ENCODE peak calls at places on chromosomes 4 and X, in eight cellular contexts. W, F, G, E, V, M, C and I are unnamed samples.

GRCh38 chrX:75156537-75156945 is 458 bp upstream of the ABCB7 start:
- DNase-seq in W (peak), F (peak), G (peak), E (no peak), V (no peak), M (no peak), C (no peak), I (no peak)

GRCh38 chr4:119735136-119735770 is 106.6 kb upstream of the PDE5A start:
- DNase-seq in W (peak), F (peak), G (peak), E (no peak), V (no peak), M (no peak), C (no peak), I (no peak)

GRCh38 chrX:23699636-23700194 is 32.4 kb downstream of the PRDX4 start:
- DNase-seq in W (no peak), F (no peak), G (no peak), E (no peak), V (no peak), M (peak), C (no peak), I (no peak)

GRCh38 chrX:106510713-106511411 is 100.9 kb upstream of the RADX start:
- DNase-seq in W (no peak), F (no peak), G (no peak), E (no peak), V (no peak), M (no peak), C (no peak), I (no peak)

GRCh38 chr4:184599492-184600135 is 49.6 kb downstream of the CASP3 start:
- DNase-seq in W (peak), F (no peak), G (peak), E (no peak), V (no peak), M (no peak), C (no peak), I (no peak)

GRCh38 chrX:72133851-72134546 is 2.3 kb upstream of the RTL5 start:
- DNase-seq in W (no peak), F (no peak), G (no peak), E (no peak), V (no peak), M (no peak), C (no peak), I (no peak)

GRCh38 chr4:145785391-145786008 is 105.6 kb downstream of the C4orf51 start:
- DNase-seq in W (no peak), F (no peak), G (no peak), E (no peak), V (no peak), M (no peak), C (no peak), I (no peak)

GRCh38 chr4:9962611-9963314 is 58.5 kb downstream of the SLC2A9 start:
- DNase-seq in W (no peak), F (peak), G (no peak), E (no peak), V (no peak), M (no peak), C (no peak), I (no peak)

GRCh38 chrX:142036111-142036510 is 132.4 kb downstream of the MAGEC1 start:
- DNase-seq in W (no peak), F (peak), G (no peak), E (no peak), V (no peak), M (no peak), C (no peak), I (no peak)

GRCh38 chr4:188554413-188554812 is 415.2 kb downstream of the TRIML1 start:
- DNase-seq in W (no peak), F (no peak), G (no peak), E (no peak), V (no peak), M (peak), C (no peak), I (no peak)

GRCh38 chr4:114922582-114922912 is 190.9 kb downstream of the NDST4 start:
- DNase-seq in W (no peak), F (no peak), G (no peak), E (no peak), V (no peak), M (no peak), C (no peak), I (no peak)

GRCh38 chr4:114807759-114808404 is 209.3 kb downstream of the UGT8 start:
- DNase-seq in W (no peak), F (peak), G (no peak), E (no peak), V (peak), M (peak), C (no peak), I (peak)

GRCh38 chr4:173517781-173518371 is 12.2 kb downstream of the HAND2 start:
- DNase-seq in W (no peak), F (peak), G (no peak), E (no peak), V (no peak), M (no peak), C (no peak), I (no peak)

GRCh38 chr4:67483868-67484602 is 61.3 kb downstream of the CENPC start:
- DNase-seq in W (peak), F (no peak), G (peak), E (no peak), V (no peak), M (no peak), C (no peak), I (no peak)

GRCh38 chrX:10769696-10770619 is 149.6 kb upstream of the MID1 start:
- DNase-seq in W (no peak), F (no peak), G (peak), E (no peak), V (no peak), M (no peak), C (no peak), I (no peak)

GRCh38 chr4:3870567-3870962 is 104.4 kb downstream of the ADRA2C start:
- DNase-seq in W (no peak), F (no peak), G (no peak), E (peak), V (no peak), M (no peak), C (no peak), I (no peak)

GRCh38 chrX:16002185-16002584 is 121.2 kb upstream of the GRPR start:
- DNase-seq in W (no peak), F (peak), G (no peak), E (no peak), V (no peak), M (no peak), C (no peak), I (no peak)

GRCh38 chr4:155787113-155787710 is 28.4 kb downstream of the GUCY1B1 start:
- DNase-seq in W (peak), F (peak), G (peak), E (no peak), V (peak), M (peak), C (no peak), I (peak)

GRCh38 chrX:24990585-24990984 is 25.2 kb downstream of the ARX start:
- DNase-seq in W (no peak), F (no peak), G (no peak), E (no peak), V (no peak), M (no peak), C (no peak), I (no peak)

GRCh38 chrX:96183843-96184242 is 500.8 kb upstream of the DIAPH2 start:
- DNase-seq in W (no peak), F (no peak), G (no peak), E (no peak), V (no peak), M (no peak), C (no peak), I (no peak)

GRCh38 chr4:116866116-116866515 is 219.3 kb downstream of the TRAM1L1 start:
- DNase-seq in W (no peak), F (peak), G (no peak), E (no peak), V (no peak), M (no peak), C (no peak), I (no peak)

GRCh38 chrX:16867947-16868346 is 2.2 kb downstream of the RBBP7 start:
- DNase-seq in W (no peak), F (no peak), G (no peak), E (no peak), V (no peak), M (no peak), C (no peak), I (no peak)

GRCh38 chr4:159070742-159071141 is 32.1 kb upstream of the RAPGEF2 start:
- DNase-seq in W (peak), F (peak), G (peak), E (peak), V (no peak), M (no peak), C (no peak), I (no peak)

GRCh38 chrX:140712413-140713173 is 3.0 kb downstream of the LINC00632 start:
- DNase-seq in W (peak), F (peak), G (no peak), E (no peak), V (peak), M (no peak), C (peak), I (no peak)
- H3K4me3 ChIP-seq in W (peak), F (no peak), G (no peak), E (no peak), V (peak), M (no peak), C (no peak), I (no peak)

DNA sequence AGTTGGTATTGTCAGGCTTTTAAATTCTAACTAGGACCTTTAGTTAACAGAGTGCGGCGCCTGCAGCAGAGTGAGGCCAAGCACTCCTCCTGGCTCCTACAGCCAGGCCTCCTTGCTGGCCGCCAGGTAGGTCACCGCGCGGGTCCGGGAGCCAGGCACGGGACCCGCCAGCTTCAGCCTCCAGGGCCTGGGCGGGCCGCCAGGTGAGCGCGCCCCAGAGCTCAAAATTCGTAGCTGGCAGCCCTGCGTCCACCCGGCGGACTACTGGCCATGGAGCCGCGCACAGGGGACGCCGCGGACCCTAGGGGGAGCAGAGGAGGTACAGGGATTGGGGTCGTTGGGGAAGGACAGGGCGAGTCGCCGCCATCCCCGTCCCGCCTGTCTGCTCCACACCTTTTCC is at the start of gene MAGIX:
- DNase-seq in W (no peak), F (no peak), G (no peak), E (no peak), V (no peak), M (no peak), C (no peak), I (no peak)
- H3K4me3 ChIP-seq in W (peak), F (peak), G (peak), E (peak), V (peak), M (no peak), C (no peak), I (peak)

DNA sequence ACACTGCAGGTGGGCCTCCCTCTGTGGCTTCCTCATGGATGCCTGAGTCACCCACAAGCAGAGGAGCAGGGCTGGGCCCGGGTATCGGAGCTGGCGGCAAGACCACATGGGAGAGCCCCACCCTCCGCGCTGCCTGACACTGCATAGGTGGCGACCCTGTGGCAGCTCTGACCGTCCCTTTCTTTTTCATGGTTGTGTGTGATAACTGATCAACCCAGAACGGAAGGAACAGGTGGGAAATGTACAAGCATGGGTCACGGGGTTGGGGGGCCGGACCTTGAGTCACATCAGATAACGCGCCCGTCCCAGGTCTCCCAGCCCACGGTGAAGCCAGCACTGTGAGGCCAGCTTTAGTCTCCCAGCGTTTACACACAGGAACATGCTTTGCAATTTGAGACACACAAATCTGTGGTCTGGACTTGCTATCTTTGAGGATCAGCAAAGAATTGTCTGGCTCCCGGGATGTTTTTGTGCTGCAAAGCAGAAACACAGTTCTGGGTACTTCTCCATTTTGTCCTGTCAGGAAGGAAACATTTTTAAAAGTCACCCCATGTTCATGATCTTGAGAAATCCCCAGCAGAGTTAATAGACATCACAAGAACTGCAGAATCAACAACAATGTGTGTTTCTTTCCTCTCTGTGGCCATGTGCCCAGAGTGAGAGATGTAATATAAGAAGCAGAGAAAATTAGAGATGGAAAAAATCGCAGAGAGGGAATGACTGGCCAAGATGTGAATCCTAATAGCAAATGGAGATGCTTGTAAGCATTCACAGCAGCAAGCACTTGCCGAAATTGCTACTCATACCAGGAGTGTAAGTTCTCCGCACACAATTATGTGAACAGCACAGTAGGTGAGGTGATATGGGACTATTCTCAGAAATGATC is 70.1 kb upstream of the CBR4 start:
- DNase-seq in W (peak), F (peak), G (peak), E (no peak), V (no peak), M (peak), C (peak), I (no peak)
- H3K4me3 ChIP-seq in W (peak), F (no peak), G (peak), E (no peak), V (no peak), M (no peak), C (no peak), I (peak)

GRCh38 chr4:87843936-87844335 is 11.2 kb downstream of the MEPE start:
- DNase-seq in W (peak), F (peak), G (peak), E (no peak), V (no peak), M (peak), C (no peak), I (no peak)
- H3K4me3 ChIP-seq in W (no peak), F (no peak), G (no peak), E (no peak), V (no peak), M (no peak), C (no peak), I (no peak)

GRCh38 chrX:153954618-153955450 is 10.4 kb upstream of the RENBP start:
- DNase-seq in W (no peak), F (no peak), G (no peak), E (no peak), V (no peak), M (no peak), C (peak), I (no peak)
- H3K4me3 ChIP-seq in W (no peak), F (no peak), G (no peak), E (no peak), V (no peak), M (no peak), C (no peak), I (no peak)

DNA sequence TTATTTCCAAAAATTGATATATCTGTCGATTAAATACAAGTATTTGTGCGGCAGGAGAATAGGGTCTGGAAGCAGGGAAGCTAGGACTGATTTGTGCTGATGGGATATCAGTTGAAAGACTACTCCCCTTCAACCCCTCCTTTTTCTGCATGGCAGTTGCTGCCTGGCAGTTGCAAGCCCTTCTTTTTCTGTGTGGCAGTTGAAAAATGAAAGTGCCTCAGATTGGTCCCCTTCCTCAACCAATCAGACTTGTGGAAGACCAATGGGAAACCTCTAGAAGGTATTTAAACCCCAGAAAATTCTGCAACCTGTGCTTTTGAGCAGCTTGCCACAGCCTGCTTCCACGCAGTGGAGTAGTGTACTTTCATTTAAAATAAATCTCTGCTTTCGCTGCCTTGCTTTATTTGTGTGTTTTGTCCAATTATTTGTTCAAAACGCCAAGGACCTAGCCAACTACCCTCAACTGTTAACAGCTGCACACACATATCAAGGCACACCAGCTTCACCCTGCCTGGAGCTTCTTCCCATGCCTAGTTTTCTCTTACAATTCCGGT is 1.5 kb upstream of the TMA16 start:
- DNase-seq in W (no peak), F (no peak), G (no peak), E (no peak), V (no peak), M (no peak), C (no peak), I (no peak)
- H3K4me3 ChIP-seq in W (no peak), F (no peak), G (no peak), E (no peak), V (peak), M (no peak), C (no peak), I (peak)

DNA sequence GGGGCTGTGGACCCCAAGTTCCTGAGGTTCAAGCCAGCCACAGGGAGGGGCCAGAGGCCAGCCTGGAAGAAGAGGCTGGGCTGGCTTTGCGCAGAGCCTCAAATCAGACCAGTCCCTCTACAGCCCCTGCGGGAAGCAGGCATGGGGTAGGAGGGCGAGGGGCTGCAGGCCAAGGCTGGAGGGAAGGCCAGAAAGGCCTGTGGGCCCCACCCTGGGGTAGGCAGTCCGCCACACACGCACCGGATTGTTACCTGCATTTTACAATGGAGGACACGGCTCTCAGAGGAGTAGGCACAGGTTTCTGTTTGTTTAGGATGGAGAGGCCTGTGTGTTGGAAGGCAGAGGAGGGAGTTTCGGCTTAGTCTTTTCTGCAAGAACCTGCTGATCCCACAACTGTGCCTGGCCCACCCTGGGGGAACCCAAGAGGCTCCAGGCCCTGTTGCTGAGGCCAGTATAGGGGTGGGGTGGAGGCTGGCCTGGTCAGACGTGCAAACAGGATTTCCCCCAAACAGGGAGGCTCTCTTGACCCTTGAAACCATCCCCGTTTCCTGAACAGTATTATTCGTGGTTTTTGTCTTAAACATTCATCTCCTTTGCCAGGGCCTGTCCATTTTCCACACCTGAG is 659 bp upstream of the SLC49A3 start:
- DNase-seq in W (no peak), F (no peak), G (no peak), E (no peak), V (no peak), M (no peak), C (peak), I (no peak)
- H3K4me3 ChIP-seq in W (peak), F (no peak), G (peak), E (no peak), V (no peak), M (peak), C (peak), I (peak)

GRCh38 chr4:182574706-182575105 is 331.5 kb downstream of the TENM3 start:
- DNase-seq in W (no peak), F (no peak), G (no peak), E (no peak), V (no peak), M (no peak), C (no peak), I (no peak)
- H3K4me3 ChIP-seq in W (no peak), F (no peak), G (no peak), E (no peak), V (no peak), M (no peak), C (no peak), I (no peak)

DNA sequence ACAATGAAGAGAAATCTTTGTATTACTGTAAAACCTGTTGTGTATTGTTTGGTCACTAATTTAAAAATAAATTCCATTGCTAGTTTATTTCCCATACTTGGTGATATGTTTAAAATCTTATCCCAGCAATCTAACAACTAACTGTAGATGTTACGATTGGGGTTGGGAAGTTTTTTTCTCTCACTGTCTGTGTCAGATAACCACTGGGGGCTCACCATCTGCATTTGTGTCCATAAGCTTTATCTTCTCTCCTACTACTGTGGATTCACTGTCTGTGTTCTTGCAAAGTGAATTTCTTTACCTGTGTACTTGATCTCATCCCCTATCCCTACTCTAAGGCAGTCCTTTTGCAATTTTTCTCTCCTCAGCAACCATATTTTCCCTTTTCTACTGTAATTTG is 81.3 kb downstream of the STIM2 start:
- DNase-seq in W (no peak), F (no peak), G (no peak), E (no peak), V (no peak), M (no peak), C (no peak), I (no peak)
- H3K4me3 ChIP-seq in W (no peak), F (no peak), G (no peak), E (no peak), V (no peak), M (no peak), C (no peak), I (no peak)